ENCODE peak calls at places on chromosome 12, in eight cellular contexts. Q is ovary, Z is A549, P is tibial nerve, M is suprapubic skin, A is HepG2, R is transverse colon, K is K562. D is an unnamed sample.

GRCh38 chr12:52230364-52231281 is 2.4 kb upstream of the KRT7 start:
- DNase-seq in P (no peak), Q (no peak), Z (peak; percentile 76), A (no peak), K (no peak), M (peak; percentile 51), R (no peak), D (peak; percentile 52)

GRCh38 chr12:57629897-57630471 is 3.0 kb downstream of the B4GALNT1 start:
- DNase-seq in A (no peak), M (no peak), R (no peak), Z (no peak), Q (no peak), K (no peak), P (peak; percentile 3), D (peak; percentile 61)

GRCh38 chr12:1916396-1917171 is 1.9 kb downstream of the CACNA2D4 start:
- DNase-seq in K (peak; percentile 58), A (no peak), P (peak; percentile 2), M (no peak), R (no peak), Q (peak; percentile 73), Z (no peak), D (peak; percentile 85)

GRCh38 chr12:109134186-109134917 is 18.0 kb downstream of the ACACB start:
- DNase-seq in A (no peak), R (no peak), Z (peak; percentile 42), Q (no peak), M (peak; percentile 75), P (no peak), K (peak; percentile 65), D (peak; percentile 68)

GRCh38 chr12:118271770-118272417 is 100.8 kb downstream of the TAOK3 start:
- DNase-seq in R (no peak), A (no peak), Q (no peak), K (no peak), P (no peak), Z (no peak), M (no peak), D (no peak)

GRCh38 chr12:1810201-1810930 is 10.0 kb upstream of the LRTM2 start:
- DNase-seq in P (no peak), A (no peak), M (no peak), R (no peak), Q (no peak), K (peak; percentile 35), Z (no peak), D (no peak)

GRCh38 chr12:109818900-109819500 is 14.2 kb downstream of the TRPV4 start:
- DNase-seq in Q (no peak), R (no peak), M (no peak), Z (peak; percentile 63), K (no peak), A (peak; percentile 37), P (no peak), D (no peak)

GRCh38 chr12:82672811-82673495 is 13.8 kb upstream of the TMTC2 start:
- DNase-seq in K (no peak), P (no peak), Z (no peak), A (no peak), Q (no peak), M (no peak), R (no peak), D (no peak)

GRCh38 chr12:109534456-109534855 is 38.8 kb downstream of the MMAB start:
- DNase-seq in Z (no peak), R (no peak), M (no peak), P (no peak), Q (no peak), K (no peak), A (no peak), D (no peak)

GRCh38 chr12:77943466-77943865 is 112.8 kb downstream of the NAV3 start:
- DNase-seq in P (no peak), Z (peak; percentile 73), M (no peak), A (no peak), Q (no peak), R (no peak), K (no peak), D (no peak)

GRCh38 chr12:101051901-101052550 is 158.0 kb downstream of the SLC5A8 start:
- DNase-seq in K (no peak), P (no peak), R (peak; percentile 59), A (peak; percentile 88), M (no peak), Q (peak; percentile 25), Z (peak; percentile 82), D (no peak)

GRCh38 chr12:48903982-48904411 is 21.3 kb downstream of the FKBP11 start:
- DNase-seq in K (peak; percentile 79), M (peak; percentile 78), R (peak; percentile 75), A (peak; percentile 76), Q (peak; percentile 86), P (peak; percentile 66), Z (peak; percentile 93), D (peak; percentile 84)

GRCh38 chr12:52151859-52152783 is 39.7 kb downstream of the KRT80 start:
- DNase-seq in Z (peak; percentile 94), K (peak; percentile 89), M (peak; percentile 93), R (peak; percentile 77), Q (peak; percentile 68), P (peak; percentile 37), A (no peak), D (peak; percentile 84)

GRCh38 chr12:26803552-26803951 is 29.4 kb downstream of the ITPR2 start:
- DNase-seq in K (no peak), P (no peak), R (no peak), M (no peak), Q (no peak), A (no peak), Z (peak; percentile 5), D (no peak)

GRCh38 chr12:9869307-9870161 is at the start of gene CLEC2B:
- DNase-seq in Z (peak; percentile 42), R (no peak), Q (no peak), K (no peak), A (no peak), P (no peak), M (no peak), D (no peak)

GRCh38 chr12:62917066-62917465 is 17.9 kb downstream of the PPM1H start:
- DNase-seq in R (no peak), Q (no peak), Z (no peak), P (no peak), A (no peak), K (no peak), M (no peak), D (no peak)

GRCh38 chr12:27966870-27967269 is 5.7 kb downstream of the PTHLH start:
- DNase-seq in A (peak; percentile 20), R (no peak), Q (no peak), M (no peak), K (peak; percentile 68), P (no peak), Z (peak; percentile 91), D (no peak)

GRCh38 chr12:102900389-102900788 is 16.7 kb downstream of the PAH start:
- DNase-seq in P (no peak), Z (no peak), K (no peak), A (no peak), Q (no peak), R (no peak), M (no peak), D (no peak)

GRCh38 chr12:131570596-131570995 is 140.3 kb upstream of the SFSWAP start:
- DNase-seq in A (no peak), K (no peak), Q (no peak), R (no peak), P (no peak), Z (no peak), M (no peak), D (no peak)

GRCh38 chr12:71636704-71637115 is 26.9 kb downstream of the ZFC3H1 start:
- DNase-seq in M (no peak), Z (peak; percentile 78), K (peak; percentile 50), P (no peak), A (peak; percentile 70), Q (no peak), R (no peak), D (no peak)

GRCh38 chr12:92188517-92189188 is 43.0 kb upstream of the BTG1 start:
- DNase-seq in M (no peak), R (no peak), Q (no peak), A (no peak), P (no peak), Z (no peak), K (no peak), D (no peak)
- TF ChIP-seq CTCF in M (no peak), R (no peak), Q (no peak), A (no peak), P (no peak), Z (no peak), K (no peak), D (no peak)

GRCh38 chr12:122304924-122305323 is 38.6 kb upstream of the VPS33A start:
- DNase-seq in K (no peak), Q (no peak), R (no peak), P (no peak), Z (no peak), M (no peak), A (no peak), D (no peak)
- H3K27ac ChIP-seq in K (no peak overlapping the region), Q (no peak overlapping the region), R (no peak overlapping the region), P (no peak overlapping the region), Z (no peak overlapping the region), M (no peak overlapping the region), A (no peak overlapping the region), D (no peak overlapping the region)

GRCh38 chr12:85275359-85275758 is 4.7 kb upstream of the ALX1 start:
- DNase-seq in K (no peak), A (no peak), P (no peak), Z (peak; percentile 38), R (no peak), M (no peak), Q (peak; percentile 15), D (peak; percentile 27)

GRCh38 chr12:85274076-85274415 is 6.0 kb upstream of the ALX1 start:
- DNase-seq in Z (no peak), K (no peak), A (no peak), Q (no peak), R (no peak), M (no peak), P (no peak), D (no peak)

GRCh38 chr12:85277900-85278597 is 2.0 kb upstream of the ALX1 start:
- DNase-seq in R (peak; percentile 12), Q (no peak), A (no peak), K (no peak), M (no peak), Z (no peak), P (no peak), D (peak; percentile 59)

GRCh38 chr12:85278598-85279448 is 1.2 kb upstream of the ALX1 start:
- DNase-seq in K (no peak), Q (no peak), A (no peak), P (no peak), Z (no peak), R (no peak), M (no peak), D (no peak)

GRCh38 chr12:85273411-85274075 is 6.5 kb upstream of the ALX1 start:
- DNase-seq in Z (no peak), P (no peak), R (no peak), Q (no peak), M (no peak), A (no peak), K (no peak), D (peak; percentile 43)
- TF ChIP-seq EP300 in Z (no peak), P (peak; percentile 13), R (no peak), Q (no peak), M (no peak), A (no peak), K (no peak), D (no peak)

GRCh38 chr12:6534914-6535696 is 788 bp downstream of the GAPDH start:
- DNase-seq in Q (peak; percentile 74), M (peak; percentile 93), R (peak; percentile 82), A (peak; percentile 22), K (peak; percentile 57), Z (peak; percentile 71), P (peak; percentile 51), D (peak; percentile 92)
- TF ChIP-seq CTCF in Q (no peak), M (no peak), R (peak; percentile 15), A (no peak), K (no peak), Z (no peak), P (no peak), D (no peak)